ENCODE peak calls at places on chromosome 6, in nine cellular contexts. One of them, this sample, is unnamed. For H3K4me1, the result is how much of the 10 kb centered on the place peaks cover.

GRCh38 chr6:84501315-84501714 is 263.1 kb downstream of the TBX18 start:
- DNase-seq in suprapubic skin: no peak
- DNase-seq in spleen: no peak
- DNase-seq in body of pancreas: no peak
- DNase-seq in IMR-90: no peak
- DNase-seq in adrenal gland: no peak
- DNase-seq in transverse colon: no peak
- DNase-seq in esophagus muscularis mucosa: no peak
- DNase-seq in tibial nerve: no peak
- DNase-seq in this sample: no peak

GRCh38 chr6:37207903-37208456 is 38.0 kb downstream of the PIM1 start:
- DNase-seq in suprapubic skin: peak
- DNase-seq in spleen: peak
- DNase-seq in body of pancreas: peak
- DNase-seq in IMR-90: peak
- DNase-seq in adrenal gland: peak
- DNase-seq in transverse colon: peak
- DNase-seq in esophagus muscularis mucosa: peak
- DNase-seq in tibial nerve: peak
- DNase-seq in this sample: peak

GRCh38 chr6:4084444-4085328 is 5.7 kb upstream of the FAM217A start:
- DNase-seq in suprapubic skin: no peak
- DNase-seq in spleen: no peak
- DNase-seq in body of pancreas: peak
- DNase-seq in IMR-90: no peak
- DNase-seq in adrenal gland: no peak
- DNase-seq in transverse colon: no peak
- DNase-seq in esophagus muscularis mucosa: no peak
- DNase-seq in tibial nerve: no peak
- DNase-seq in this sample: no peak

GRCh38 chr6:169230322-169230665 is 23.4 kb downstream of the THBS2 start:
- DNase-seq in suprapubic skin: peak
- DNase-seq in spleen: no peak
- DNase-seq in body of pancreas: no peak
- DNase-seq in IMR-90: no peak
- DNase-seq in adrenal gland: no peak
- DNase-seq in transverse colon: no peak
- DNase-seq in esophagus muscularis mucosa: peak
- DNase-seq in tibial nerve: no peak
- DNase-seq in this sample: no peak

GRCh38 chr6:106141441-106142237 is 55.5 kb downstream of the PRDM1 start:
- DNase-seq in suprapubic skin: no peak
- DNase-seq in spleen: no peak
- DNase-seq in body of pancreas: no peak
- DNase-seq in IMR-90: no peak
- DNase-seq in adrenal gland: no peak
- DNase-seq in transverse colon: peak
- DNase-seq in esophagus muscularis mucosa: no peak
- DNase-seq in tibial nerve: no peak
- DNase-seq in this sample: no peak

GRCh38 chr6:15522026-15522425 is 140.8 kb downstream of the DTNBP1 start:
- DNase-seq in suprapubic skin: peak
- DNase-seq in spleen: peak
- DNase-seq in body of pancreas: no peak
- DNase-seq in IMR-90: no peak
- DNase-seq in adrenal gland: peak
- DNase-seq in transverse colon: no peak
- DNase-seq in esophagus muscularis mucosa: no peak
- DNase-seq in tibial nerve: no peak
- DNase-seq in this sample: peak

GRCh38 chr6:107115695-107116327 is 496 bp upstream of the BEND3 start:
- DNase-seq in suprapubic skin: no peak
- DNase-seq in spleen: peak
- DNase-seq in body of pancreas: peak
- DNase-seq in IMR-90: no peak
- DNase-seq in adrenal gland: peak
- DNase-seq in transverse colon: peak
- DNase-seq in esophagus muscularis mucosa: no peak
- DNase-seq in tibial nerve: no peak
- DNase-seq in this sample: no peak

GRCh38 chr6:96235927-96236326 is 220.2 kb downstream of the FUT9 start:
- DNase-seq in suprapubic skin: no peak
- DNase-seq in spleen: no peak
- DNase-seq in body of pancreas: no peak
- DNase-seq in IMR-90: no peak
- DNase-seq in adrenal gland: no peak
- DNase-seq in transverse colon: no peak
- DNase-seq in esophagus muscularis mucosa: no peak
- DNase-seq in tibial nerve: no peak
- DNase-seq in this sample: no peak

GRCh38 chr6:21708181-21708580 is 114.6 kb downstream of the SOX4 start:
- DNase-seq in suprapubic skin: no peak
- DNase-seq in spleen: no peak
- DNase-seq in body of pancreas: no peak
- DNase-seq in IMR-90: no peak
- DNase-seq in adrenal gland: no peak
- DNase-seq in transverse colon: no peak
- DNase-seq in esophagus muscularis mucosa: no peak
- DNase-seq in tibial nerve: no peak
- DNase-seq in this sample: no peak

GRCh38 chr6:130359736-130360135 is 6.1 kb upstream of the TMEM200A start:
- DNase-seq in suprapubic skin: no peak
- DNase-seq in spleen: no peak
- DNase-seq in body of pancreas: no peak
- DNase-seq in IMR-90: no peak
- DNase-seq in adrenal gland: no peak
- DNase-seq in transverse colon: peak
- DNase-seq in esophagus muscularis mucosa: no peak
- DNase-seq in tibial nerve: no peak
- DNase-seq in this sample: no peak

GRCh38 chr6:712805-713204 is 19.9 kb upstream of the EXOC2 start:
- DNase-seq in suprapubic skin: no peak
- DNase-seq in spleen: no peak
- DNase-seq in body of pancreas: peak
- DNase-seq in IMR-90: no peak
- DNase-seq in adrenal gland: no peak
- DNase-seq in transverse colon: no peak
- DNase-seq in esophagus muscularis mucosa: no peak
- DNase-seq in tibial nerve: no peak
- DNase-seq in this sample: no peak

GRCh38 chr6:710601-711571 is 17.9 kb upstream of the EXOC2 start:
- DNase-seq in suprapubic skin: peak
- DNase-seq in spleen: peak
- DNase-seq in body of pancreas: peak
- DNase-seq in IMR-90: peak
- DNase-seq in adrenal gland: peak
- DNase-seq in transverse colon: peak
- DNase-seq in esophagus muscularis mucosa: no peak
- DNase-seq in tibial nerve: no peak
- DNase-seq in this sample: peak

GRCh38 chr6:714100-714499 is 21.2 kb upstream of the EXOC2 start:
- DNase-seq in suprapubic skin: no peak
- DNase-seq in spleen: no peak
- DNase-seq in body of pancreas: no peak
- DNase-seq in IMR-90: no peak
- DNase-seq in adrenal gland: no peak
- DNase-seq in transverse colon: no peak
- DNase-seq in esophagus muscularis mucosa: peak
- DNase-seq in tibial nerve: no peak
- DNase-seq in this sample: no peak

GRCh38 chr6:713351-713750 is 20.4 kb upstream of the EXOC2 start:
- DNase-seq in suprapubic skin: no peak
- DNase-seq in spleen: no peak
- DNase-seq in body of pancreas: no peak
- DNase-seq in IMR-90: peak
- DNase-seq in adrenal gland: no peak
- DNase-seq in transverse colon: no peak
- DNase-seq in esophagus muscularis mucosa: no peak
- DNase-seq in tibial nerve: no peak
- DNase-seq in this sample: no peak

GRCh38 chr6:711925-712324 is 19.0 kb upstream of the EXOC2 start:
- DNase-seq in suprapubic skin: no peak
- DNase-seq in spleen: no peak
- DNase-seq in body of pancreas: no peak
- DNase-seq in IMR-90: no peak
- DNase-seq in adrenal gland: no peak
- DNase-seq in transverse colon: no peak
- DNase-seq in esophagus muscularis mucosa: no peak
- DNase-seq in tibial nerve: no peak
- DNase-seq in this sample: no peak
- H3K4me3 ChIP-seq in suprapubic skin: peak
- H3K4me3 ChIP-seq in spleen: peak
- H3K4me3 ChIP-seq in body of pancreas: no peak
- H3K4me3 ChIP-seq in IMR-90: no peak
- H3K4me3 ChIP-seq in adrenal gland: no peak
- H3K4me3 ChIP-seq in transverse colon: no peak
- H3K4me3 ChIP-seq in esophagus muscularis mucosa: peak
- H3K4me3 ChIP-seq in tibial nerve: peak
- H3K4me3 ChIP-seq in this sample: peak

DNA sequence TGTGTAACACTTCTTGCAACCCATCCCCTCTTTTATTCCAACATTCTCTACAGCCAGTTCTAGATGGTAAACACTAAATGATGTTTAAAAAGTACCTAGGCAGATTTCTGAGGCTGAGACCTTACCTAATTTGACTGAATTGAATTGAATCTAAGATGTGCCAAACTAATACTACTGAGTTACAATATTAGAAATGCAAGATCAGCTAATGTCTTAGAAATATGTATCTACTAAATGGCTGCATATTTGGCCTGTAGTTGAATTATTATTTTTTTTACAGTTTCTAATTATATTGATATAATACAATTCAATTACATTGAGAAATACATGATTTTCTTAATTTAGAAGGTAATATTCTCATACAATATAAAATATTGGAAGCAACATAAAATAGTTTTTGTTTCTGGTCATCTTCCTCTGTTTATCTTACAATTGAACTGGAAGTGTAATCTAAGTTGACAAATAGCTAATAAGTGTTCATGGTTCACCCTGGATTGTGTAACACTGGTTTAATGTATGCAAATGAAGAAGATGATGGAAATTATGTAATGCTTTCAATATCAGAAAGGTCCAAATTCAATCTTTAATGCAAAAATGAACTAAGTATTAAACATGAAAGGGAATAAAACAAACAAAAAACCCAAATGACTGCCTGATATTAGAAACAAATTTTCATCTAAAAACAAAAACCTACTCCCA is 2.9 kb downstream of the MAP3K7 start:
- DNase-seq in suprapubic skin: no peak
- DNase-seq in spleen: no peak
- DNase-seq in body of pancreas: no peak
- DNase-seq in IMR-90: no peak
- DNase-seq in adrenal gland: no peak
- DNase-seq in transverse colon: no peak
- DNase-seq in esophagus muscularis mucosa: no peak
- DNase-seq in tibial nerve: no peak
- DNase-seq in this sample: no peak
- H3K4me1 ChIP-seq in suprapubic skin: half or more
- H3K4me1 ChIP-seq in spleen: half or more
- H3K4me1 ChIP-seq in body of pancreas: under half
- H3K4me1 ChIP-seq in IMR-90: under half
- H3K4me1 ChIP-seq in adrenal gland: under half
- H3K4me1 ChIP-seq in transverse colon: under half
- H3K4me1 ChIP-seq in esophagus muscularis mucosa: under half
- H3K4me1 ChIP-seq in tibial nerve: under half
- H3K4me1 ChIP-seq in this sample: under half

DNA sequence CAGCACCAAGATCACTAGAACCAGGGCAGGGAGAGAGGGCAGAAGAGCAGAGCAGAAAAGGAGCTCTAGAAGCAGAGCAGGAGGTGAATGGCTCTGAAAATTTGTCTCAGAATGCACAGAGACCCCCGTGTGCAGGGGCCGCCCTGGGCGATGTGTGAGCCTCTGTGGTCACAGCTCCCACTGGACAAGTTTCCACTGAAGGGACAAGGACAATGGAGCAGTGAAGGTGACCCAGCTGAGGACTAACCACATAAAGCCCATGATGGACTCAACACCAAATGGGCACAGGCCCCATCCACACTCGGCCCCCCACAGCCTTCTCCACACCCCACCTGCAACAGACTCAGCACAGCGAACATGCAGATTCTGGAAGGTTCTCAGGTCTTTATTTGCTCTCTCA is 3.5 kb downstream of the HLA-B start:
- DNase-seq in suprapubic skin: no peak
- DNase-seq in spleen: no peak
- DNase-seq in body of pancreas: no peak
- DNase-seq in IMR-90: no peak
- DNase-seq in adrenal gland: no peak
- DNase-seq in transverse colon: no peak
- DNase-seq in esophagus muscularis mucosa: peak
- DNase-seq in tibial nerve: no peak
- DNase-seq in this sample: no peak
- TF ChIP-seq POLR2A in suprapubic skin: no peak
- TF ChIP-seq POLR2A in spleen: no peak
- TF ChIP-seq POLR2A in body of pancreas: no peak
- TF ChIP-seq POLR2A in IMR-90: no peak
- TF ChIP-seq POLR2A in adrenal gland: no peak
- TF ChIP-seq POLR2A in transverse colon: no peak
- TF ChIP-seq POLR2A in esophagus muscularis mucosa: no peak
- TF ChIP-seq POLR2A in tibial nerve: no peak
- TF ChIP-seq POLR2A in this sample: no peak

GRCh38 chr6:152859225-152859624 is 108.6 kb downstream of the VIP start:
- DNase-seq in suprapubic skin: no peak
- DNase-seq in spleen: no peak
- DNase-seq in body of pancreas: no peak
- DNase-seq in IMR-90: no peak
- DNase-seq in adrenal gland: no peak
- DNase-seq in transverse colon: no peak
- DNase-seq in esophagus muscularis mucosa: no peak
- DNase-seq in tibial nerve: no peak
- DNase-seq in this sample: no peak
- H3K4me3 ChIP-seq in suprapubic skin: no peak
- H3K4me3 ChIP-seq in spleen: no peak
- H3K4me3 ChIP-seq in body of pancreas: no peak
- H3K4me3 ChIP-seq in IMR-90: no peak
- H3K4me3 ChIP-seq in adrenal gland: no peak
- H3K4me3 ChIP-seq in transverse colon: no peak
- H3K4me3 ChIP-seq in esophagus muscularis mucosa: no peak
- H3K4me3 ChIP-seq in tibial nerve: no peak
- H3K4me3 ChIP-seq in this sample: no peak

GRCh38 chr6:160137130-160137988 is 15.7 kb downstream of the SLC22A1 start:
- DNase-seq in suprapubic skin: no peak
- DNase-seq in spleen: no peak
- DNase-seq in body of pancreas: peak
- DNase-seq in IMR-90: no peak
- DNase-seq in adrenal gland: no peak
- DNase-seq in transverse colon: no peak
- DNase-seq in esophagus muscularis mucosa: no peak
- DNase-seq in tibial nerve: no peak
- DNase-seq in this sample: no peak
- H3K4me1 ChIP-seq in suprapubic skin: under half
- H3K4me1 ChIP-seq in spleen: under half
- H3K4me1 ChIP-seq in body of pancreas: under half
- H3K4me1 ChIP-seq in IMR-90: under half
- H3K4me1 ChIP-seq in adrenal gland: under half
- H3K4me1 ChIP-seq in transverse colon: under half
- H3K4me1 ChIP-seq in esophagus muscularis mucosa: under half
- H3K4me1 ChIP-seq in tibial nerve: under half
- H3K4me1 ChIP-seq in this sample: under half

GRCh38 chr6:13282393-13283069 is 45.8 kb downstream of the TBC1D7 start:
- DNase-seq in suprapubic skin: no peak
- DNase-seq in spleen: no peak
- DNase-seq in body of pancreas: no peak
- DNase-seq in IMR-90: no peak
- DNase-seq in adrenal gland: no peak
- DNase-seq in transverse colon: no peak
- DNase-seq in esophagus muscularis mucosa: no peak
- DNase-seq in tibial nerve: no peak
- DNase-seq in this sample: no peak
- TF ChIP-seq POLR2A in suprapubic skin: no peak
- TF ChIP-seq POLR2A in spleen: no peak
- TF ChIP-seq POLR2A in body of pancreas: no peak
- TF ChIP-seq POLR2A in IMR-90: no peak
- TF ChIP-seq POLR2A in adrenal gland: no peak
- TF ChIP-seq POLR2A in transverse colon: no peak
- TF ChIP-seq POLR2A in esophagus muscularis mucosa: no peak
- TF ChIP-seq POLR2A in tibial nerve: no peak
- TF ChIP-seq POLR2A in this sample: no peak